ENCODE peak calls at places on chromosomes 11 and 22, in four cellular contexts. One of them, this sample, is unnamed.

GRCh38 chr11:131748146-131749050 is 378.0 kb downstream of the NTM start:
- DNase-seq in GM13977: peak
- DNase-seq in T-cell: no peak
- DNase-seq in SJSA1: peak
- DNase-seq in this sample: no peak

GRCh38 chr11:68042219-68043028 is 3.6 kb downstream of the TCIRG1 start:
- DNase-seq in SJSA1: no peak
- DNase-seq in T-cell: no peak
- DNase-seq in GM13977: no peak
- DNase-seq in this sample: no peak

GRCh38 chr11:23897453-23898289 is 599.2 kb upstream of the LUZP2 start:
- DNase-seq in T-cell: no peak
- DNase-seq in GM13977: no peak
- DNase-seq in SJSA1: peak
- DNase-seq in this sample: no peak

GRCh38 chr22:19213001-19213400 is 34.5 kb upstream of the SLC25A1 start:
- DNase-seq in T-cell: no peak
- DNase-seq in GM13977: no peak
- DNase-seq in SJSA1: no peak
- DNase-seq in this sample: no peak

GRCh38 chr11:124669193-124669592 is 4.3 kb downstream of the SIAE start:
- DNase-seq in SJSA1: peak
- DNase-seq in GM13977: peak
- DNase-seq in T-cell: peak
- DNase-seq in this sample: no peak

GRCh38 chr11:96241351-96241841 is 101.6 kb downstream of the MAML2 start:
- DNase-seq in SJSA1: peak
- DNase-seq in T-cell: no peak
- DNase-seq in GM13977: no peak
- DNase-seq in this sample: no peak

GRCh38 chr22:25494774-25495173 is 69.7 kb upstream of the GRK3 start:
- DNase-seq in GM13977: peak
- DNase-seq in T-cell: no peak
- DNase-seq in SJSA1: no peak
- DNase-seq in this sample: no peak

GRCh38 chr11:82539669-82540068 is 194.0 kb downstream of the FAM181B start:
- DNase-seq in SJSA1: no peak
- DNase-seq in T-cell: no peak
- DNase-seq in GM13977: no peak
- DNase-seq in this sample: no peak

GRCh38 chr22:43396934-43397457 is 14.8 kb upstream of the MPPED1 start:
- DNase-seq in GM13977: no peak
- DNase-seq in T-cell: no peak
- DNase-seq in SJSA1: no peak
- DNase-seq in this sample: no peak

GRCh38 chr11:47904048-47904447 is 55.9 kb upstream of the NUP160 start:
- DNase-seq in GM13977: no peak
- DNase-seq in SJSA1: no peak
- DNase-seq in T-cell: no peak
- DNase-seq in this sample: no peak

GRCh38 chr11:125365196-125365931 is 130.7 kb downstream of the FEZ1 start:
- DNase-seq in SJSA1: no peak
- DNase-seq in GM13977: no peak
- DNase-seq in T-cell: no peak
- DNase-seq in this sample: no peak